ENCODE peak calls at places on chromosomes 11 and 22, in ten cellular contexts. One of them, this sample, is unnamed.

GRCh38 chr22:22110548-22111266 is 128.1 kb upstream of the TOP3B start:
- DNase-seq in AML-193: no peak
- DNase-seq in fibroblast of pulmonary artery: peak
- DNase-seq in stimulated activated CD4-positive, alpha-beta T cell treated with anti-CD3 and anti-CD28 coated beads, Interleukin-2, amount 100 ng/mL, for 48 hours: peak
- DNase-seq in EH: peak
- DNase-seq in germinal center: peak
- DNase-seq in type B pancreatic cell: no peak
- DNase-seq in GM23248: peak
- DNase-seq in stimulated activated CD8-positive, alpha-beta memory T cell treated with anti-CD3 and anti-CD28 coated beads, Interleukin-7, amount 100 ng/mL, for 48 hours: peak
- DNase-seq in stimulated activated naive CD8-positive, alpha-beta T cell treated with anti-CD3 and anti-CD28 coated beads, Interleukin-15, amount 100 ng/mL, for 72 hours: peak
- DNase-seq in this sample: peak

GRCh38 chr11:34730544-34731295 is 109.8 kb downstream of the EHF start:
- DNase-seq in AML-193: no peak
- DNase-seq in fibroblast of pulmonary artery: no peak
- DNase-seq in stimulated activated CD4-positive, alpha-beta T cell treated with anti-CD3 and anti-CD28 coated beads, Interleukin-2, amount 100 ng/mL, for 48 hours: no peak
- DNase-seq in EH: no peak
- DNase-seq in germinal center: no peak
- DNase-seq in type B pancreatic cell: no peak
- DNase-seq in GM23248: no peak
- DNase-seq in stimulated activated CD8-positive, alpha-beta memory T cell treated with anti-CD3 and anti-CD28 coated beads, Interleukin-7, amount 100 ng/mL, for 48 hours: no peak
- DNase-seq in stimulated activated naive CD8-positive, alpha-beta T cell treated with anti-CD3 and anti-CD28 coated beads, Interleukin-15, amount 100 ng/mL, for 72 hours: no peak
- DNase-seq in this sample: no peak

GRCh38 chr11:71446942-71447688 is 1.1 kb downstream of the DHCR7 start:
- DNase-seq in AML-193: peak
- DNase-seq in fibroblast of pulmonary artery: peak
- DNase-seq in stimulated activated CD4-positive, alpha-beta T cell treated with anti-CD3 and anti-CD28 coated beads, Interleukin-2, amount 100 ng/mL, for 48 hours: no peak
- DNase-seq in EH: peak
- DNase-seq in germinal center: no peak
- DNase-seq in type B pancreatic cell: no peak
- DNase-seq in GM23248: peak
- DNase-seq in stimulated activated CD8-positive, alpha-beta memory T cell treated with anti-CD3 and anti-CD28 coated beads, Interleukin-7, amount 100 ng/mL, for 48 hours: no peak
- DNase-seq in stimulated activated naive CD8-positive, alpha-beta T cell treated with anti-CD3 and anti-CD28 coated beads, Interleukin-15, amount 100 ng/mL, for 72 hours: no peak
- DNase-seq in this sample: peak

GRCh38 chr22:19483481-19484244 is 3.9 kb downstream of the CDC45 start:
- DNase-seq in AML-193: no peak
- DNase-seq in fibroblast of pulmonary artery: peak
- DNase-seq in stimulated activated CD4-positive, alpha-beta T cell treated with anti-CD3 and anti-CD28 coated beads, Interleukin-2, amount 100 ng/mL, for 48 hours: no peak
- DNase-seq in EH: peak
- DNase-seq in germinal center: no peak
- DNase-seq in type B pancreatic cell: no peak
- DNase-seq in GM23248: peak
- DNase-seq in stimulated activated CD8-positive, alpha-beta memory T cell treated with anti-CD3 and anti-CD28 coated beads, Interleukin-7, amount 100 ng/mL, for 48 hours: no peak
- DNase-seq in stimulated activated naive CD8-positive, alpha-beta T cell treated with anti-CD3 and anti-CD28 coated beads, Interleukin-15, amount 100 ng/mL, for 72 hours: no peak
- DNase-seq in this sample: peak

GRCh38 chr11:112968988-112969714 is 7.9 kb downstream of the NCAM1 start:
- DNase-seq in AML-193: peak
- DNase-seq in fibroblast of pulmonary artery: peak
- DNase-seq in stimulated activated CD4-positive, alpha-beta T cell treated with anti-CD3 and anti-CD28 coated beads, Interleukin-2, amount 100 ng/mL, for 48 hours: no peak
- DNase-seq in EH: peak
- DNase-seq in germinal center: no peak
- DNase-seq in type B pancreatic cell: no peak
- DNase-seq in GM23248: peak
- DNase-seq in stimulated activated CD8-positive, alpha-beta memory T cell treated with anti-CD3 and anti-CD28 coated beads, Interleukin-7, amount 100 ng/mL, for 48 hours: no peak
- DNase-seq in stimulated activated naive CD8-positive, alpha-beta T cell treated with anti-CD3 and anti-CD28 coated beads, Interleukin-15, amount 100 ng/mL, for 72 hours: no peak
- DNase-seq in this sample: peak

GRCh38 chr11:8758619-8759169 is 76.1 kb downstream of the RPL27A start:
- DNase-seq in AML-193: no peak
- DNase-seq in fibroblast of pulmonary artery: no peak
- DNase-seq in stimulated activated CD4-positive, alpha-beta T cell treated with anti-CD3 and anti-CD28 coated beads, Interleukin-2, amount 100 ng/mL, for 48 hours: no peak
- DNase-seq in EH: no peak
- DNase-seq in germinal center: no peak
- DNase-seq in type B pancreatic cell: no peak
- DNase-seq in GM23248: no peak
- DNase-seq in stimulated activated CD8-positive, alpha-beta memory T cell treated with anti-CD3 and anti-CD28 coated beads, Interleukin-7, amount 100 ng/mL, for 48 hours: no peak
- DNase-seq in stimulated activated naive CD8-positive, alpha-beta T cell treated with anti-CD3 and anti-CD28 coated beads, Interleukin-15, amount 100 ng/mL, for 72 hours: no peak
- DNase-seq in this sample: no peak

GRCh38 chr11:93017821-93018690 is 48.6 kb downstream of the MTNR1B start:
- DNase-seq in AML-193: no peak
- DNase-seq in fibroblast of pulmonary artery: peak
- DNase-seq in stimulated activated CD4-positive, alpha-beta T cell treated with anti-CD3 and anti-CD28 coated beads, Interleukin-2, amount 100 ng/mL, for 48 hours: no peak
- DNase-seq in EH: peak
- DNase-seq in germinal center: no peak
- DNase-seq in type B pancreatic cell: no peak
- DNase-seq in GM23248: peak
- DNase-seq in stimulated activated CD8-positive, alpha-beta memory T cell treated with anti-CD3 and anti-CD28 coated beads, Interleukin-7, amount 100 ng/mL, for 48 hours: no peak
- DNase-seq in stimulated activated naive CD8-positive, alpha-beta T cell treated with anti-CD3 and anti-CD28 coated beads, Interleukin-15, amount 100 ng/mL, for 72 hours: no peak
- DNase-seq in this sample: peak

GRCh38 chr11:120337133-120337895 is 1.1 kb downstream of the ARHGEF12 start:
- DNase-seq in AML-193: no peak
- DNase-seq in fibroblast of pulmonary artery: peak
- DNase-seq in stimulated activated CD4-positive, alpha-beta T cell treated with anti-CD3 and anti-CD28 coated beads, Interleukin-2, amount 100 ng/mL, for 48 hours: peak
- DNase-seq in EH: peak
- DNase-seq in germinal center: peak
- DNase-seq in type B pancreatic cell: no peak
- DNase-seq in GM23248: peak
- DNase-seq in stimulated activated CD8-positive, alpha-beta memory T cell treated with anti-CD3 and anti-CD28 coated beads, Interleukin-7, amount 100 ng/mL, for 48 hours: no peak
- DNase-seq in stimulated activated naive CD8-positive, alpha-beta T cell treated with anti-CD3 and anti-CD28 coated beads, Interleukin-15, amount 100 ng/mL, for 72 hours: peak
- DNase-seq in this sample: peak

GRCh38 chr11:64250875-64251721 is at the start of gene PLCB3:
- DNase-seq in AML-193: peak
- DNase-seq in fibroblast of pulmonary artery: no peak
- DNase-seq in stimulated activated CD4-positive, alpha-beta T cell treated with anti-CD3 and anti-CD28 coated beads, Interleukin-2, amount 100 ng/mL, for 48 hours: peak
- DNase-seq in EH: peak
- DNase-seq in germinal center: peak
- DNase-seq in type B pancreatic cell: no peak
- DNase-seq in GM23248: peak
- DNase-seq in stimulated activated CD8-positive, alpha-beta memory T cell treated with anti-CD3 and anti-CD28 coated beads, Interleukin-7, amount 100 ng/mL, for 48 hours: no peak
- DNase-seq in stimulated activated naive CD8-positive, alpha-beta T cell treated with anti-CD3 and anti-CD28 coated beads, Interleukin-15, amount 100 ng/mL, for 72 hours: peak
- DNase-seq in this sample: no peak

GRCh38 chr11:12704049-12704448 is 29.8 kb downstream of the TEAD1 start:
- DNase-seq in AML-193: no peak
- DNase-seq in fibroblast of pulmonary artery: peak
- DNase-seq in stimulated activated CD4-positive, alpha-beta T cell treated with anti-CD3 and anti-CD28 coated beads, Interleukin-2, amount 100 ng/mL, for 48 hours: no peak
- DNase-seq in EH: peak
- DNase-seq in germinal center: no peak
- DNase-seq in type B pancreatic cell: no peak
- DNase-seq in GM23248: no peak
- DNase-seq in stimulated activated CD8-positive, alpha-beta memory T cell treated with anti-CD3 and anti-CD28 coated beads, Interleukin-7, amount 100 ng/mL, for 48 hours: no peak
- DNase-seq in stimulated activated naive CD8-positive, alpha-beta T cell treated with anti-CD3 and anti-CD28 coated beads, Interleukin-15, amount 100 ng/mL, for 72 hours: no peak
- DNase-seq in this sample: no peak

GRCh38 chr11:36057372-36058045 is 113.6 kb downstream of the LDLRAD3 start:
- DNase-seq in AML-193: no peak
- DNase-seq in fibroblast of pulmonary artery: peak
- DNase-seq in stimulated activated CD4-positive, alpha-beta T cell treated with anti-CD3 and anti-CD28 coated beads, Interleukin-2, amount 100 ng/mL, for 48 hours: no peak
- DNase-seq in EH: no peak
- DNase-seq in germinal center: no peak
- DNase-seq in type B pancreatic cell: no peak
- DNase-seq in GM23248: peak
- DNase-seq in stimulated activated CD8-positive, alpha-beta memory T cell treated with anti-CD3 and anti-CD28 coated beads, Interleukin-7, amount 100 ng/mL, for 48 hours: no peak
- DNase-seq in stimulated activated naive CD8-positive, alpha-beta T cell treated with anti-CD3 and anti-CD28 coated beads, Interleukin-15, amount 100 ng/mL, for 72 hours: no peak
- DNase-seq in this sample: peak

GRCh38 chr22:24118689-24119384 is 62.5 kb upstream of the SUSD2 start:
- DNase-seq in AML-193: no peak
- DNase-seq in fibroblast of pulmonary artery: no peak
- DNase-seq in stimulated activated CD4-positive, alpha-beta T cell treated with anti-CD3 and anti-CD28 coated beads, Interleukin-2, amount 100 ng/mL, for 48 hours: no peak
- DNase-seq in EH: no peak
- DNase-seq in germinal center: no peak
- DNase-seq in type B pancreatic cell: no peak
- DNase-seq in GM23248: no peak
- DNase-seq in stimulated activated CD8-positive, alpha-beta memory T cell treated with anti-CD3 and anti-CD28 coated beads, Interleukin-7, amount 100 ng/mL, for 48 hours: no peak
- DNase-seq in stimulated activated naive CD8-positive, alpha-beta T cell treated with anti-CD3 and anti-CD28 coated beads, Interleukin-15, amount 100 ng/mL, for 72 hours: no peak
- DNase-seq in this sample: no peak

GRCh38 chr11:57562596-57562995 is 4.9 kb downstream of the UBE2L6 start:
- DNase-seq in AML-193: no peak
- DNase-seq in fibroblast of pulmonary artery: no peak
- DNase-seq in stimulated activated CD4-positive, alpha-beta T cell treated with anti-CD3 and anti-CD28 coated beads, Interleukin-2, amount 100 ng/mL, for 48 hours: no peak
- DNase-seq in EH: no peak
- DNase-seq in germinal center: no peak
- DNase-seq in type B pancreatic cell: no peak
- DNase-seq in GM23248: no peak
- DNase-seq in stimulated activated CD8-positive, alpha-beta memory T cell treated with anti-CD3 and anti-CD28 coated beads, Interleukin-7, amount 100 ng/mL, for 48 hours: no peak
- DNase-seq in stimulated activated naive CD8-positive, alpha-beta T cell treated with anti-CD3 and anti-CD28 coated beads, Interleukin-15, amount 100 ng/mL, for 72 hours: no peak
- DNase-seq in this sample: no peak

GRCh38 chr11:73206751-73207280 is 11.3 kb upstream of the P2RY2 start:
- DNase-seq in AML-193: no peak
- DNase-seq in fibroblast of pulmonary artery: no peak
- DNase-seq in stimulated activated CD4-positive, alpha-beta T cell treated with anti-CD3 and anti-CD28 coated beads, Interleukin-2, amount 100 ng/mL, for 48 hours: no peak
- DNase-seq in EH: peak
- DNase-seq in germinal center: no peak
- DNase-seq in type B pancreatic cell: no peak
- DNase-seq in GM23248: no peak
- DNase-seq in stimulated activated CD8-positive, alpha-beta memory T cell treated with anti-CD3 and anti-CD28 coated beads, Interleukin-7, amount 100 ng/mL, for 48 hours: no peak
- DNase-seq in stimulated activated naive CD8-positive, alpha-beta T cell treated with anti-CD3 and anti-CD28 coated beads, Interleukin-15, amount 100 ng/mL, for 72 hours: no peak
- DNase-seq in this sample: no peak

GRCh38 chr11:35214181-35214770 is 75.3 kb downstream of the CD44 start:
- DNase-seq in AML-193: no peak
- DNase-seq in fibroblast of pulmonary artery: no peak
- DNase-seq in stimulated activated CD4-positive, alpha-beta T cell treated with anti-CD3 and anti-CD28 coated beads, Interleukin-2, amount 100 ng/mL, for 48 hours: no peak
- DNase-seq in EH: no peak
- DNase-seq in germinal center: no peak
- DNase-seq in type B pancreatic cell: no peak
- DNase-seq in GM23248: peak
- DNase-seq in stimulated activated CD8-positive, alpha-beta memory T cell treated with anti-CD3 and anti-CD28 coated beads, Interleukin-7, amount 100 ng/mL, for 48 hours: no peak
- DNase-seq in stimulated activated naive CD8-positive, alpha-beta T cell treated with anti-CD3 and anti-CD28 coated beads, Interleukin-15, amount 100 ng/mL, for 72 hours: no peak
- DNase-seq in this sample: no peak

GRCh38 chr22:24417901-24418641 is 9.3 kb upstream of the ADORA2A start:
- DNase-seq in AML-193: no peak
- DNase-seq in fibroblast of pulmonary artery: peak
- DNase-seq in stimulated activated CD4-positive, alpha-beta T cell treated with anti-CD3 and anti-CD28 coated beads, Interleukin-2, amount 100 ng/mL, for 48 hours: no peak
- DNase-seq in EH: no peak
- DNase-seq in germinal center: no peak
- DNase-seq in type B pancreatic cell: no peak
- DNase-seq in GM23248: peak
- DNase-seq in stimulated activated CD8-positive, alpha-beta memory T cell treated with anti-CD3 and anti-CD28 coated beads, Interleukin-7, amount 100 ng/mL, for 48 hours: no peak
- DNase-seq in stimulated activated naive CD8-positive, alpha-beta T cell treated with anti-CD3 and anti-CD28 coated beads, Interleukin-15, amount 100 ng/mL, for 72 hours: no peak
- DNase-seq in this sample: peak

GRCh38 chr22:31241936-31242335 is 29.8 kb downstream of the LIMK2 start:
- DNase-seq in AML-193: no peak
- DNase-seq in fibroblast of pulmonary artery: peak
- DNase-seq in stimulated activated CD4-positive, alpha-beta T cell treated with anti-CD3 and anti-CD28 coated beads, Interleukin-2, amount 100 ng/mL, for 48 hours: no peak
- DNase-seq in EH: peak
- DNase-seq in germinal center: no peak
- DNase-seq in type B pancreatic cell: no peak
- DNase-seq in GM23248: peak
- DNase-seq in stimulated activated CD8-positive, alpha-beta memory T cell treated with anti-CD3 and anti-CD28 coated beads, Interleukin-7, amount 100 ng/mL, for 48 hours: no peak
- DNase-seq in stimulated activated naive CD8-positive, alpha-beta T cell treated with anti-CD3 and anti-CD28 coated beads, Interleukin-15, amount 100 ng/mL, for 72 hours: no peak
- DNase-seq in this sample: peak

GRCh38 chr11:113528982-113529381 is 53.8 kb upstream of the DRD2 start:
- DNase-seq in AML-193: no peak
- DNase-seq in fibroblast of pulmonary artery: peak
- DNase-seq in stimulated activated CD4-positive, alpha-beta T cell treated with anti-CD3 and anti-CD28 coated beads, Interleukin-2, amount 100 ng/mL, for 48 hours: no peak
- DNase-seq in EH: peak
- DNase-seq in germinal center: no peak
- DNase-seq in type B pancreatic cell: no peak
- DNase-seq in GM23248: peak
- DNase-seq in stimulated activated CD8-positive, alpha-beta memory T cell treated with anti-CD3 and anti-CD28 coated beads, Interleukin-7, amount 100 ng/mL, for 48 hours: no peak
- DNase-seq in stimulated activated naive CD8-positive, alpha-beta T cell treated with anti-CD3 and anti-CD28 coated beads, Interleukin-15, amount 100 ng/mL, for 72 hours: no peak
- DNase-seq in this sample: no peak